ENCODE peak calls at places on chromosomes 3 and 15, in four cellular contexts. M is psoas muscle, N is brain microvascular endothelial cell, W is cardiac muscle cell. O is an unnamed sample.

GRCh38 chr3:126528800-126529541 is 5.0 kb downstream of the CHST13 start:
- DNase-seq in N (no peak), W (peak; percentile 55), M (peak; percentile 31), O (peak; percentile 48)

GRCh38 chr3:128472462-128473179 is 5.9 kb upstream of the DNAJB8 start:
- DNase-seq in W (no peak), N (no peak), M (no peak), O (no peak)

GRCh38 chr15:68414591-68414990 is 17.4 kb downstream of the ITGA11 start:
- DNase-seq in M (no peak), N (no peak), W (no peak), O (no peak)

GRCh38 chr3:38634133-38634532 is 15.4 kb downstream of the SCN5A start:
- DNase-seq in N (peak; percentile 46), W (no peak), M (peak; percentile 58), O (no peak)

GRCh38 chr3:197599089-197599765 is 43.5 kb upstream of the BDH1 start:
- DNase-seq in N (peak; percentile 82), W (peak; percentile 76), M (peak; percentile 78), O (no peak)

GRCh38 chr3:36700537-36701248 is 63.7 kb downstream of the DCLK3 start:
- DNase-seq in M (peak; percentile 70), N (peak; percentile 84), W (peak; percentile 79), O (peak; percentile 40)

GRCh38 chr3:69095636-69096035 is 10.9 kb downstream of the ARL6IP5 start:
- DNase-seq in N (no peak), M (no peak), W (no peak), O (no peak)

GRCh38 chr15:81813215-81813614 is 232.6 kb downstream of the MEX3B start:
- DNase-seq in W (no peak), N (no peak), M (no peak), O (no peak)

GRCh38 chr3:67031986-67032385 is 33.9 kb downstream of the KBTBD8 start:
- DNase-seq in N (no peak), W (no peak), M (no peak), O (no peak)

GRCh38 chr15:74200394-74200793 is 2.2 kb downstream of the STRA6 start:
- DNase-seq in N (peak; percentile 85), W (no peak), M (peak; percentile 77), O (no peak)

GRCh38 chr3:155391583-155391982 is 98.1 kb upstream of the STRIT1 start:
- DNase-seq in W (no peak), M (no peak), N (peak; percentile 3), O (no peak)

GRCh38 chr3:174414902-174415301 is 444.2 kb upstream of the NAALADL2 start:
- DNase-seq in N (no peak), W (no peak), M (no peak), O (no peak)

GRCh38 chr15:101091080-101092017 is 160.5 kb downstream of the CHSY1 start:
- DNase-seq in W (no peak), N (peak; percentile 89), M (no peak), O (no peak)

GRCh38 chr3:5144316-5144994 is 22.4 kb downstream of the ARL8B start:
- DNase-seq in W (no peak), N (no peak), M (no peak), O (no peak)

GRCh38 chr3:31968391-31968926 is 12.6 kb downstream of the OSBPL10 start:
- DNase-seq in M (no peak), W (no peak), N (no peak), O (no peak)

GRCh38 chr3:192183109-192183508 is 544.2 kb downstream of the FGF12 start:
- DNase-seq in M (no peak), W (no peak), N (no peak), O (no peak)

GRCh38 chr3:71128951-71129350 is 454.6 kb downstream of the FOXP1 start:
- DNase-seq in M (no peak), W (no peak), N (peak; percentile 60), O (no peak)

GRCh38 chr3:45736707-45737106 is 47.5 kb downstream of the SACM1L start:
- DNase-seq in M (no peak), W (no peak), N (no peak), O (no peak)

GRCh38 chr3:169505577-169506155 is 157.8 kb downstream of the MECOM start:
- DNase-seq in N (no peak), W (no peak), M (no peak), O (no peak)

GRCh38 chr15:45253330-45253729 is 1.3 kb downstream of the SLC28A2 start:
- DNase-seq in M (no peak), N (no peak), W (no peak), O (no peak)

GRCh38 chr3:111733856-111734255 is 125.2 kb upstream of the PHLDB2 start:
- DNase-seq in W (no peak), M (no peak), N (no peak), O (no peak)

GRCh38 chr3:111861396-111861795 is 2.3 kb downstream of the PHLDB2 start:
- DNase-seq in N (peak; percentile 40), M (no peak), W (no peak), O (no peak)

GRCh38 chr3:182105875-182106274 is 394.1 kb downstream of the SOX2 start:
- DNase-seq in N (no peak), W (no peak), M (no peak), O (no peak)

GRCh38 chr3:186940965-186941364 is 10.6 kb downstream of the ST6GAL1 start:
- DNase-seq in W (peak; percentile 87), M (no peak), N (peak; percentile 60), O (no peak)

GRCh38 chr15:40243126-40243810 is 4.4 kb downstream of the PAK6 start:
- DNase-seq in W (no peak), M (no peak), N (no peak), O (no peak)

GRCh38 chr15:88704791-88705768 is 66.3 kb downstream of the ISG20 start:
- DNase-seq in M (peak; percentile 54), N (no peak), W (peak; percentile 37), O (no peak)

GRCh38 chr3:44909063-44909462 is 34.7 kb downstream of the TGM4 start:
- DNase-seq in M (no peak), W (no peak), N (no peak), O (no peak)

GRCh38 chr15:36495464-36495863 is 84.0 kb upstream of the CDIN1 start:
- DNase-seq in N (no peak), M (no peak), W (no peak), O (no peak)

GRCh38 chr3:33071181-33071580 is 25.8 kb downstream of the GLB1 start:
- DNase-seq in N (no peak), M (no peak), W (no peak), O (no peak)

GRCh38 chr3:66338927-66339326 is 118.1 kb downstream of the SLC25A26 start:
- DNase-seq in W (no peak), M (no peak), N (peak; percentile 20), O (no peak)

GRCh38 chr15:70382762-70383458 is 285.2 kb upstream of the TLE3 start:
- DNase-seq in M (no peak), N (no peak), W (no peak), O (no peak)

GRCh38 chr3:103082501-103082900 is 647.7 kb downstream of the ZPLD1 start:
- DNase-seq in N (no peak), W (no peak), M (no peak), O (no peak)

GRCh38 chr3:53140575-53141467 is 10.6 kb upstream of the RFT1 start:
- DNase-seq in M (no peak), N (peak; percentile 76), W (no peak), O (no peak)

GRCh38 chr3:45688194-45688881 is 858 bp upstream of the SACM1L start:
- DNase-seq in M (peak; percentile 59), N (no peak), W (peak; percentile 70), O (no peak)

GRCh38 chr15:37289109-37289765 is 188.9 kb upstream of the MEIS2 start:
- DNase-seq in W (peak; percentile 52), M (no peak), N (peak; percentile 2), O (no peak)

GRCh38 chr3:43759297-43759782 is 68.6 kb downstream of the ABHD5 start:
- DNase-seq in M (peak; percentile 39), W (peak; percentile 54), N (peak; percentile 72), O (no peak)

GRCh38 chr3:134928819-134929218 is 133.8 kb downstream of the EPHB1 start:
- DNase-seq in M (no peak), W (no peak), N (no peak), O (no peak)

GRCh38 chr3:126525091-126525852 is 1.3 kb downstream of the CHST13 start:
- DNase-seq in N (no peak), W (no peak), M (peak; percentile 32), O (peak; percentile 22)

GRCh38 chr3:196569003-196569516 is 600 bp downstream of the FBXO45 start:
- DNase-seq in W (no peak), N (peak; percentile 11), M (peak; percentile 71), O (peak; percentile 84)

DNA sequence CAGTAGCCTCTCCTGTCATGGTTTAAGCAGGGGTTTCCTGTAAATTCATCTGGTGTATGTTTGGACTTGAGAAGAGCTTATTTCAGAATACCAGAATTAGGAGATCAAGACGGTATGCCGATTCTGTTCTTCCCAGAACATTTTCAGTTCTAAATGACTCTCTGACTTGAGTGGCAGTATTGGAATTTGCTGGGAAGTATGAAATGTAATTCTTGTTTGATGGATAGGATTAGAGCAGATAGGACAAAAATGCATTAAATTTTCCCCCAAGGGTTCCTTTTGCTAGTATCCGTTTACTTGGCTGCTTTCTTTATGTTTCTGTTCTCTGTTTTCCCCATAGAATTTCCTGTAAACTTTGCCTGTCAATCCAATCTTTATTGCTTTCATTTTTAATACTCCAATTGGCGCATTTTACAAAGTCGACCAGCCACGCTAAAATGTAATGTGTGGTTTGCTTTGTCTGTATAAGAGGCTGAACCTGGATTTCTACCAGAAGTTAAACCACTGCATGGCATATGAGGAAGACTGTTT is 612.2 kb downstream of the RBMS3 start:
- DNase-seq in W (no peak), N (no peak), M (no peak), O (no peak)
- H3K4me3 ChIP-seq in W (no peak overlapping the region), N (no peak overlapping the region), M (no peak overlapping the region), O (no peak overlapping the region)

GRCh38 chr3:179921500-179921899 is 115.2 kb downstream of the PEX5L start:
- DNase-seq in M (no peak), W (no peak), N (no peak), O (no peak)
- TF ChIP-seq CTCF in M (no peak), W (no peak), N (no peak), O (no peak)

GRCh38 chr15:82894971-82895520 is 57.5 kb downstream of the HOMER2 start:
- DNase-seq in W (peak; percentile 45), M (no peak), N (no peak), O (no peak)
- H3K27ac ChIP-seq in W (peak overlapping the region; percentile 11), M (no peak overlapping the region), N (no peak overlapping the region), O (no peak overlapping the region)

GRCh38 chr3:152196782-152197181 is 71.9 kb upstream of the MBNL1 start:
- DNase-seq in W (no peak), M (no peak), N (no peak), O (no peak)
- H3K4me3 ChIP-seq in W (no peak overlapping the region), M (peak overlapping the region; percentile 62), N (no peak overlapping the region), O (no peak overlapping the region)